ENCODE peak calls at places on chromosomes 13 and 19, in nine cellular contexts. G is neural crest cell; H is AG10803; N is NCI-H1930; Y is activated naive CD4-positive, alpha-beta T cell treated with anti-CD3 and anti-CD28 coated beads, Interleukin-2, amount 50 U/mL, for 16 hours; Z is activated CD4-positive, CD25-positive, alpha-beta regulatory T cell treated with anti-CD3 and anti-CD28 coated beads, Interleukin-2, amount 50 U/mL, for 72 hours; M is sigmoid colon; E is activated T-cell treated with anti-CD3 and anti-CD28 coated beads for 48 hours; D is HS-27A. P is an unnamed sample.
A peak's percentile ranks its signal among the peaks of the same experiment; 100 is the strongest.

GRCh38 chr13:27388236-27388635 is 36.2 kb upstream of the GTF3A start:
- DNase-seq in G (no peak), H (no peak), N (no peak), Y (no peak), Z (no peak), M (no peak), E (no peak), D (no peak), P (no peak)

GRCh38 chr19:19329199-19329598 is 8.6 kb downstream of the MAU2 start:
- DNase-seq in G (no peak), H (no peak), N (no peak), Y (no peak), Z (no peak), M (no peak), E (no peak), D (no peak), P (no peak)

GRCh38 chr19:36009220-36009619 is 607 bp upstream of the SYNE4 start:
- DNase-seq in G (peak; percentile 49), H (peak; percentile 51), N (peak; percentile 60), Y (peak; percentile 63), Z (peak; percentile 61), M (peak; percentile 90), E (peak; percentile 59), D (no peak), P (no peak)

GRCh38 chr13:24141333-24141910 is 19.1 kb upstream of the SPATA13 start:
- DNase-seq in G (no peak), H (no peak), N (no peak), Y (no peak), Z (no peak), M (no peak), E (no peak), D (no peak), P (no peak)

GRCh38 chr19:31548941-31549340 is 199.7 kb upstream of the TSHZ3 start:
- DNase-seq in G (no peak), H (peak; percentile 50), N (peak; percentile 28), Y (no peak), Z (no peak), M (peak; percentile 27), E (no peak), D (peak; percentile 3), P (no peak)

GRCh38 chr13:23618341-23618740 is 48.1 kb downstream of the TNFRSF19 start:
- DNase-seq in G (no peak), H (peak; percentile 94), N (no peak), Y (no peak), Z (no peak), M (no peak), E (no peak), D (peak; percentile 68), P (no peak)

GRCh38 chr19:6362024-6362344 is 653 bp downstream of the CLPP start:
- DNase-seq in G (no peak), H (no peak), N (no peak), Y (no peak), Z (peak; percentile 39), M (peak; percentile 70), E (no peak), D (no peak), P (no peak)

GRCh38 chr13:35687336-35687735 is 210.8 kb upstream of the MAB21L1 start:
- DNase-seq in G (no peak), H (no peak), N (no peak), Y (no peak), Z (no peak), M (no peak), E (no peak), D (no peak), P (no peak)

GRCh38 chr19:29904017-29904416 is 38.0 kb upstream of the URI1 start:
- DNase-seq in G (no peak), H (no peak), N (no peak), Y (no peak), Z (no peak), M (no peak), E (no peak), D (no peak), P (no peak)

GRCh38 chr19:38669532-38669931 is 22.1 kb downstream of the ACTN4 start:
- DNase-seq in G (no peak), H (no peak), N (no peak), Y (no peak), Z (no peak), M (no peak), E (no peak), D (no peak), P (no peak)

GRCh38 chr19:45681391-45682015 is 10.2 kb downstream of the SNRPD2 start:
- DNase-seq in G (peak; percentile 77), H (peak; percentile 76), N (peak; percentile 84), Y (peak; percentile 83), Z (peak; percentile 91), M (peak; percentile 93), E (peak; percentile 89), D (peak; percentile 34), P (peak; percentile 97)

GRCh38 chr13:91609353-91609752 is 210.9 kb downstream of the GPC5 start:
- DNase-seq in G (no peak), H (no peak), N (no peak), Y (no peak), Z (no peak), M (no peak), E (no peak), D (no peak), P (no peak)

GRCh38 chr19:43784981-43785808 is 4.4 kb upstream of the KCNN4 start:
- DNase-seq in G (peak; percentile 60), H (peak; percentile 67), N (peak; percentile 63), Y (peak; percentile 34), Z (peak; percentile 58), M (no peak), E (no peak), D (peak; percentile 74), P (no peak)

GRCh38 chr13:46672338-46673090 is 119.5 kb downstream of the LRCH1 start:
- DNase-seq in G (no peak), H (no peak), N (no peak), Y (no peak), Z (no peak), M (no peak), E (no peak), D (no peak), P (no peak)

GRCh38 chr13:48437381-48437780 is 24.5 kb upstream of the LPAR6 start:
- DNase-seq in G (no peak), H (peak; percentile 37), N (no peak), Y (no peak), Z (no peak), M (peak; percentile 76), E (no peak), D (no peak), P (no peak)

GRCh38 chr13:60591348-60591747 is 194.3 kb downstream of the TDRD3 start:
- DNase-seq in G (no peak), H (peak; percentile 90), N (no peak), Y (no peak), Z (no peak), M (no peak), E (no peak), D (no peak), P (no peak)

GRCh38 chr19:45773384-45773783 is 4.3 kb upstream of the SIX5 start:
- DNase-seq in G (no peak), H (no peak), N (no peak), Y (no peak), Z (no peak), M (no peak), E (no peak), D (no peak), P (no peak)